ENCODE peak calls at places on chromosomes 7 and 10, in seven cellular contexts. N, K, D, C, O, T and V are unnamed samples. For H3K4me1, the result is how much of the 10 kb centered on the place peaks cover.

GRCh38 chr7:70794962-70795361 is 337.0 kb upstream of the GALNT17 start:
- DNase-seq in N (no peak), K (no peak), D (no peak), C (no peak), O (no peak), T (no peak), V (no peak)

GRCh38 chr10:92387289-92387940 is 96.4 kb downstream of the MARCHF5 start:
- DNase-seq in N (peak), K (no peak), D (no peak), C (no peak), O (no peak), T (peak), V (no peak)

GRCh38 chr7:65444211-65444842 is 70.7 kb downstream of the ZNF92 start:
- DNase-seq in N (no peak), K (no peak), D (no peak), C (no peak), O (no peak), T (no peak), V (no peak)

GRCh38 chr10:124354411-124355382 is 64.0 kb downstream of the OAT start:
- DNase-seq in N (peak), K (peak), D (peak), C (peak), O (peak), T (peak), V (peak)

GRCh38 chr7:111312966-111313365 is 222.0 kb downstream of the LRRN3 start:
- DNase-seq in N (peak), K (no peak), D (no peak), C (no peak), O (no peak), T (no peak), V (no peak)

GRCh38 chr10:52287853-52288252 is 26.2 kb upstream of the DKK1 start:
- DNase-seq in N (no peak), K (no peak), D (no peak), C (no peak), O (no peak), T (no peak), V (no peak)

GRCh38 chr10:62011558-62011957 is 110.1 kb downstream of the ARID5B start:
- DNase-seq in N (no peak), K (no peak), D (no peak), C (no peak), O (no peak), T (no peak), V (no peak)

GRCh38 chr10:85795460-85795859 is 571.1 kb downstream of the GRID1 start:
- DNase-seq in N (no peak), K (no peak), D (no peak), C (no peak), O (no peak), T (no peak), V (no peak)

GRCh38 chr7:69599211-69599878 is 1.1 kb downstream of the AUTS2 start:
- DNase-seq in N (peak), K (peak), D (peak), C (no peak), O (no peak), T (peak), V (no peak)

GRCh38 chr10:59682986-59683937 is 26.4 kb downstream of the SLC16A9 start:
- DNase-seq in N (no peak), K (no peak), D (no peak), C (no peak), O (no peak), T (no peak), V (no peak)

GRCh38 chr10:5985029-5985428 is 7.7 kb upstream of the IL15RA start:
- DNase-seq in N (no peak), K (no peak), D (no peak), C (no peak), O (no peak), T (no peak), V (no peak)

GRCh38 chr7:1737956-1738355 is 67.9 kb downstream of the ELFN1 start:
- DNase-seq in N (no peak), K (no peak), D (peak), C (no peak), O (no peak), T (no peak), V (no peak)

GRCh38 chr10:132637477-132638129 is 100.0 kb downstream of the INPP5A start:
- DNase-seq in N (peak), K (peak), D (no peak), C (peak), O (peak), T (peak), V (no peak)

GRCh38 chr7:49398730-49399129 is 374.7 kb upstream of the VWC2 start:
- DNase-seq in N (no peak), K (no peak), D (no peak), C (no peak), O (peak), T (no peak), V (no peak)

GRCh38 chr10:86263209-86263608 is 103.4 kb downstream of the GRID1 start:
- DNase-seq in N (no peak), K (no peak), D (peak), C (no peak), O (no peak), T (no peak), V (peak)

GRCh38 chr10:71678057-71678805 is 41.3 kb downstream of the C10orf105 start:
- DNase-seq in N (no peak), K (no peak), D (no peak), C (no peak), O (no peak), T (no peak), V (no peak)

GRCh38 chr7:95758187-95758586 is 14.2 kb upstream of the DYNC1I1 start:
- DNase-seq in N (no peak), K (no peak), D (no peak), C (no peak), O (no peak), T (no peak), V (no peak)

GRCh38 chr7:45657136-45657889 is 83.1 kb downstream of the ADCY1 start:
- DNase-seq in N (no peak), K (no peak), D (peak), C (no peak), O (no peak), T (no peak), V (peak)

GRCh38 chr10:21482821-21483220 is 42.7 kb downstream of the SKIDA1 start:
- DNase-seq in N (no peak), K (no peak), D (no peak), C (no peak), O (no peak), T (no peak), V (no peak)

GRCh38 chr10:106515206-106515790 is 649.2 kb downstream of the SORCS1 start:
- DNase-seq in N (no peak), K (no peak), D (no peak), C (no peak), O (no peak), T (no peak), V (no peak)

GRCh38 chr7:70668606-70669358 is 463.2 kb upstream of the GALNT17 start:
- DNase-seq in N (no peak), K (no peak), D (no peak), C (no peak), O (no peak), T (no peak), V (peak)

GRCh38 chr7:155764432-155764798 is 47.8 kb downstream of the SHH start:
- DNase-seq in N (no peak), K (no peak), D (no peak), C (peak), O (no peak), T (no peak), V (no peak)

GRCh38 chr7:2639994-2640830 is 8.4 kb downstream of the TTYH3 start:
- DNase-seq in N (no peak), K (peak), D (peak), C (no peak), O (no peak), T (no peak), V (no peak)

GRCh38 chr10:100508691-100509150 is 10.9 kb downstream of the SEC31B start:
- DNase-seq in N (peak), K (no peak), D (no peak), C (peak), O (no peak), T (peak), V (no peak)

GRCh38 chr10:92839191-92840085 is 8.9 kb upstream of the EXOC6 start:
- DNase-seq in N (peak), K (peak), D (no peak), C (peak), O (no peak), T (peak), V (no peak)

GRCh38 chr10:93294004-93294403 is 188.1 kb downstream of the MYOF start:
- DNase-seq in N (no peak), K (no peak), D (no peak), C (no peak), O (peak), T (no peak), V (no peak)

GRCh38 chr7:2632717-2633537 is 1.1 kb downstream of the TTYH3 start:
- DNase-seq in N (peak), K (peak), D (peak), C (peak), O (no peak), T (no peak), V (peak)

GRCh38 chr7:149459201-149459539 is 1.7 kb downstream of the ZNF777 start:
- DNase-seq in N (no peak), K (no peak), D (no peak), C (no peak), O (no peak), T (no peak), V (no peak)

GRCh38 chr7:65397730-65398142 is 24.1 kb downstream of the ZNF92 start:
- DNase-seq in N (peak), K (no peak), D (no peak), C (no peak), O (no peak), T (peak), V (no peak)

GRCh38 chr7:21965318-21965717 is 19.6 kb upstream of the CDCA7L start:
- DNase-seq in N (peak), K (no peak), D (no peak), C (no peak), O (no peak), T (no peak), V (no peak)

GRCh38 chr10:96073722-96074121 is 30.3 kb downstream of the CCNJ start:
- DNase-seq in N (no peak), K (no peak), D (no peak), C (no peak), O (no peak), T (no peak), V (no peak)

DNA sequence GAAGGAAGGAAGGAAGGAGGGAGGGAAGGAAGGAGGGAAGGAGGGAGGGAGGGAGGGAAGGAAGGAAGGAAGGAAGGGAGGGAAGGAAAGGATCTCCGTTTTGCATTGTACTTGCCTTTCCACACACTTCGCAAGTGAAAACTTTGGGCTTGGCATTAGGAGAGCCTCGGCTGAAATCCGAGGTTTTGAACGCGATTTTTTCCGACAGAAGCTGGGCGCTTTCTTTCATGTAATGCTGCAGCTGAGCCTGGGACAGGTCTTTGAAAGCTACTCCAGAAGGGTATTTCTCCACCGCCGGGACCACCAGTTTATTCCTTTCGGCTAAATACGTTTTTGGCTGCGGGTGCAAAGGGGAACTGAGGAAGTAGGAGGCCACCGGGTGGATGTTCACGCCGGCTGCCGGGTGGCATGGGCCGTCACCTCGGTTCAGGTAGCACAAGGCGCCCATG is 1.0 kb downstream of the FEZF1 start:
- DNase-seq in N (no peak), K (no peak), D (no peak), C (no peak), O (no peak), T (no peak), V (no peak)
- H3K4me3 ChIP-seq in N (no peak), K (no peak), D (no peak), C (no peak), O (no peak), T (no peak), V (no peak)

GRCh38 chr7:115911466-115911865 is 119.1 kb downstream of the TFEC start:
- DNase-seq in N (no peak), K (no peak), D (no peak), C (no peak), O (no peak), T (no peak), V (no peak)
- H3K27ac ChIP-seq in N (no peak), K (no peak), D (no peak), C (no peak), O (no peak), T (no peak), V (no peak)

GRCh38 chr10:119308089-119308488 is 100.7 kb downstream of the GRK5 start:
- DNase-seq in N (no peak), K (no peak), D (no peak), C (no peak), O (no peak), T (no peak), V (no peak)
- H3K4me1 ChIP-seq in N (under half), K (under half), D (under half), C (half or more), O (half or more), T (half or more), V (half or more)

GRCh38 chr10:123145542-123146012 is 2.4 kb upstream of the HMX2 start:
- DNase-seq in N (no peak), K (no peak), D (no peak), C (no peak), O (no peak), T (no peak), V (no peak)
- H3K4me3 ChIP-seq in N (no peak), K (no peak), D (no peak), C (no peak), O (no peak), T (no peak), V (no peak)

GRCh38 chr10:22620929-22621328 is 93.4 kb downstream of the PIP4K2A start:
- DNase-seq in N (no peak), K (no peak), D (no peak), C (no peak), O (no peak), T (no peak), V (no peak)
- H3K27ac ChIP-seq in N (no peak), K (peak), D (no peak), C (peak), O (peak), T (no peak), V (peak)

GRCh38 chr7:158911145-158911544 is 54.8 kb downstream of the DYNC2I1 start:
- DNase-seq in N (no peak), K (no peak), D (no peak), C (no peak), O (no peak), T (no peak), V (no peak)
- H3K4me1 ChIP-seq in N (under half), K (under half), D (under half), C (under half), O (under half), T (under half), V (under half)

GRCh38 chr10:70671619-70672164 is 614 bp upstream of the ADAMTS14 start:
- DNase-seq in N (no peak), K (no peak), D (no peak), C (no peak), O (no peak), T (no peak), V (no peak)
- H3K4me3 ChIP-seq in N (no peak), K (no peak), D (peak), C (no peak), O (peak), T (no peak), V (peak)

GRCh38 chr10:28496481-28496961 is 36.4 kb upstream of the WAC start:
- DNase-seq in N (no peak), K (no peak), D (no peak), C (no peak), O (no peak), T (no peak), V (no peak)
- H3K27ac ChIP-seq in N (no peak), K (no peak), D (no peak), C (no peak), O (no peak), T (no peak), V (no peak)

GRCh38 chr10:119365773-119366640 is 158.6 kb downstream of the GRK5 start:
- DNase-seq in N (no peak), K (no peak), D (no peak), C (no peak), O (no peak), T (no peak), V (no peak)
- H3K4me1 ChIP-seq in N (under half), K (under half), D (half or more), C (under half), O (under half), T (under half), V (half or more)

DNA sequence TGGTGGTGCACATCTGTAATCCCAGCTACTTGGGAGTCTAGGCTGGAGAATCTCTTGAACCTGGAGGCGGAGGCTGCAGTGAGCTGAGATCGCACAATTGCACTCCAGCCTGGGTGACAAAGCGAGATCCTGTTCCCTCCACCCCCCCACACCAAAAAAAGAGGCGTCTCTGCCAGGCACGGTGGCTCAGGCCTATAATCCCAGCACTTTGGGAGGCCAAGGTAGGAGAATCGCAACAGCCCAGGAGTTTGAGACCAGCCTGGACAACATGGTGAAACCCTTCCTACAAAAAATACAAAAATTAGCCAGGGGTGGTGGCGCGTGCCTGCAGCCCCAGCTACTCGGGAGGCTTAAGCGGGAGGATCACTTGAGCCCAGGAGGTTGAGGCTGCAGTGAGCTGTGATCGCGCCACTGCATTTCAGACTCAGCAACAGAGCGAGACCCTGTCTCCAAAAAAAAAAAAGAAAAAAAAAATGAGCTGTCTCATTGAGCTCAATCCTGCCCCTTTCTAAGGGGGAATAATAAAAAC is 1.8 kb downstream of the ACTR1A start:
- DNase-seq in N (no peak), K (no peak), D (no peak), C (no peak), O (no peak), T (no peak), V (peak)
- H3K4me3 ChIP-seq in N (peak), K (no peak), D (no peak), C (peak), O (no peak), T (peak), V (peak)